ENCODE peak calls at places on chromosomes 5 and 9, in nine cellular contexts. One of them, this sample, is unnamed.

GRCh38 chr9:131228988-131229387 is 47.3 kb downstream of the FAM78A start:
- DNase-seq in effector memory CD4-positive, alpha-beta T cell: no peak
- DNase-seq in upper lobe of right lung: no peak
- DNase-seq in left ventricle myocardium inferior: no peak
- DNase-seq in WERI-Rb-1: no peak
- DNase-seq in GM23248: no peak
- DNase-seq in A549: no peak
- DNase-seq in Peyer's patch: no peak
- DNase-seq in CD8-positive, alpha-beta memory T cell: no peak
- DNase-seq in this sample: no peak

GRCh38 chr9:89390578-89390977 is 72.3 kb downstream of the SECISBP2 start:
- DNase-seq in effector memory CD4-positive, alpha-beta T cell: no peak
- DNase-seq in upper lobe of right lung: no peak
- DNase-seq in left ventricle myocardium inferior: no peak
- DNase-seq in WERI-Rb-1: no peak
- DNase-seq in GM23248: no peak
- DNase-seq in A549: no peak
- DNase-seq in Peyer's patch: no peak
- DNase-seq in CD8-positive, alpha-beta memory T cell: no peak
- DNase-seq in this sample: no peak

GRCh38 chr5:141870226-141870625 is 8.0 kb downstream of the PCDH1 start:
- DNase-seq in effector memory CD4-positive, alpha-beta T cell: no peak
- DNase-seq in upper lobe of right lung: peak; percentile 35
- DNase-seq in left ventricle myocardium inferior: peak; percentile 15
- DNase-seq in WERI-Rb-1: no peak
- DNase-seq in GM23248: no peak
- DNase-seq in A549: no peak
- DNase-seq in Peyer's patch: no peak
- DNase-seq in CD8-positive, alpha-beta memory T cell: no peak
- DNase-seq in this sample: no peak

GRCh38 chr5:760363-761205 is 23.9 kb downstream of the ZDHHC11B start:
- DNase-seq in effector memory CD4-positive, alpha-beta T cell: no peak
- DNase-seq in upper lobe of right lung: peak; percentile 56
- DNase-seq in left ventricle myocardium inferior: no peak
- DNase-seq in WERI-Rb-1: no peak
- DNase-seq in GM23248: no peak
- DNase-seq in A549: no peak
- DNase-seq in Peyer's patch: no peak
- DNase-seq in CD8-positive, alpha-beta memory T cell: no peak
- DNase-seq in this sample: no peak

GRCh38 chr9:100505564-100506159 is 32.7 kb downstream of the TMEFF1 start:
- DNase-seq in effector memory CD4-positive, alpha-beta T cell: peak; percentile 33
- DNase-seq in upper lobe of right lung: peak; percentile 79
- DNase-seq in left ventricle myocardium inferior: peak; percentile 51
- DNase-seq in WERI-Rb-1: peak; percentile 86
- DNase-seq in GM23248: peak; percentile 60
- DNase-seq in A549: peak; percentile 50
- DNase-seq in Peyer's patch: peak; percentile 51
- DNase-seq in CD8-positive, alpha-beta memory T cell: peak; percentile 1
- DNase-seq in this sample: no peak

GRCh38 chr9:79583957-79584654 is 12.3 kb downstream of the TLE4 start:
- DNase-seq in effector memory CD4-positive, alpha-beta T cell: no peak
- DNase-seq in upper lobe of right lung: peak; percentile 75
- DNase-seq in left ventricle myocardium inferior: peak; percentile 36
- DNase-seq in WERI-Rb-1: peak; percentile 83
- DNase-seq in GM23248: no peak
- DNase-seq in A549: no peak
- DNase-seq in Peyer's patch: peak; percentile 34
- DNase-seq in CD8-positive, alpha-beta memory T cell: no peak
- DNase-seq in this sample: no peak

GRCh38 chr5:110386782-110387181 is 339.7 kb downstream of the TMEM232 start:
- DNase-seq in effector memory CD4-positive, alpha-beta T cell: no peak
- DNase-seq in upper lobe of right lung: no peak
- DNase-seq in left ventricle myocardium inferior: no peak
- DNase-seq in WERI-Rb-1: peak; percentile 26
- DNase-seq in GM23248: peak; percentile 82
- DNase-seq in A549: no peak
- DNase-seq in Peyer's patch: no peak
- DNase-seq in CD8-positive, alpha-beta memory T cell: no peak
- DNase-seq in this sample: peak; percentile 4

GRCh38 chr9:108001219-108001618 is 511.6 kb upstream of the KLF4 start:
- DNase-seq in effector memory CD4-positive, alpha-beta T cell: no peak
- DNase-seq in upper lobe of right lung: no peak
- DNase-seq in left ventricle myocardium inferior: no peak
- DNase-seq in WERI-Rb-1: no peak
- DNase-seq in GM23248: no peak
- DNase-seq in A549: no peak
- DNase-seq in Peyer's patch: no peak
- DNase-seq in CD8-positive, alpha-beta memory T cell: no peak
- DNase-seq in this sample: no peak

GRCh38 chr5:23977996-23978395 is 470.6 kb downstream of the PRDM9 start:
- DNase-seq in effector memory CD4-positive, alpha-beta T cell: no peak
- DNase-seq in upper lobe of right lung: no peak
- DNase-seq in left ventricle myocardium inferior: no peak
- DNase-seq in WERI-Rb-1: peak; percentile 62
- DNase-seq in GM23248: peak; percentile 23
- DNase-seq in A549: no peak
- DNase-seq in Peyer's patch: no peak
- DNase-seq in CD8-positive, alpha-beta memory T cell: no peak
- DNase-seq in this sample: no peak

GRCh38 chr9:18260527-18260926 is 213.4 kb upstream of the ADAMTSL1 start:
- DNase-seq in effector memory CD4-positive, alpha-beta T cell: no peak
- DNase-seq in upper lobe of right lung: no peak
- DNase-seq in left ventricle myocardium inferior: no peak
- DNase-seq in WERI-Rb-1: no peak
- DNase-seq in GM23248: no peak
- DNase-seq in A549: no peak
- DNase-seq in Peyer's patch: no peak
- DNase-seq in CD8-positive, alpha-beta memory T cell: no peak
- DNase-seq in this sample: no peak

GRCh38 chr9:137021979-137022619 is 5.9 kb downstream of the ABCA2 start:
- DNase-seq in effector memory CD4-positive, alpha-beta T cell: peak; percentile 68
- DNase-seq in upper lobe of right lung: peak; percentile 81
- DNase-seq in left ventricle myocardium inferior: no peak
- DNase-seq in WERI-Rb-1: peak; percentile 84
- DNase-seq in GM23248: peak; percentile 85
- DNase-seq in A549: peak; percentile 54
- DNase-seq in Peyer's patch: peak; percentile 38
- DNase-seq in CD8-positive, alpha-beta memory T cell: peak; percentile 65
- DNase-seq in this sample: peak; percentile 95

GRCh38 chr9:33429256-33430080 is 17.9 kb downstream of the AQP3 start:
- DNase-seq in effector memory CD4-positive, alpha-beta T cell: no peak
- DNase-seq in upper lobe of right lung: no peak
- DNase-seq in left ventricle myocardium inferior: no peak
- DNase-seq in WERI-Rb-1: no peak
- DNase-seq in GM23248: peak; percentile 35
- DNase-seq in A549: no peak
- DNase-seq in Peyer's patch: no peak
- DNase-seq in CD8-positive, alpha-beta memory T cell: no peak
- DNase-seq in this sample: no peak

GRCh38 chr9:686381-686813 is 155.1 kb upstream of the DMRT1 start:
- DNase-seq in effector memory CD4-positive, alpha-beta T cell: no peak
- DNase-seq in upper lobe of right lung: no peak
- DNase-seq in left ventricle myocardium inferior: no peak
- DNase-seq in WERI-Rb-1: no peak
- DNase-seq in GM23248: peak; percentile 87
- DNase-seq in A549: no peak
- DNase-seq in Peyer's patch: no peak
- DNase-seq in CD8-positive, alpha-beta memory T cell: no peak
- DNase-seq in this sample: no peak

GRCh38 chr9:129495422-129496186 is 125.3 kb downstream of the C9orf50 start:
- DNase-seq in effector memory CD4-positive, alpha-beta T cell: peak; percentile 76
- DNase-seq in upper lobe of right lung: peak; percentile 97
- DNase-seq in left ventricle myocardium inferior: peak; percentile 97
- DNase-seq in WERI-Rb-1: peak; percentile 98
- DNase-seq in GM23248: peak; percentile 90
- DNase-seq in A549: peak; percentile 95
- DNase-seq in Peyer's patch: peak; percentile 77
- DNase-seq in CD8-positive, alpha-beta memory T cell: peak; percentile 75
- DNase-seq in this sample: peak; percentile 85

GRCh38 chr5:1184481-1184880 is 16.9 kb upstream of the SLC6A19 start:
- DNase-seq in effector memory CD4-positive, alpha-beta T cell: no peak
- DNase-seq in upper lobe of right lung: no peak
- DNase-seq in left ventricle myocardium inferior: peak; percentile 8
- DNase-seq in WERI-Rb-1: no peak
- DNase-seq in GM23248: no peak
- DNase-seq in A549: no peak
- DNase-seq in Peyer's patch: no peak
- DNase-seq in CD8-positive, alpha-beta memory T cell: no peak
- DNase-seq in this sample: no peak

GRCh38 chr5:168039485-168040005 is 251.9 kb upstream of the WWC1 start:
- DNase-seq in effector memory CD4-positive, alpha-beta T cell: no peak
- DNase-seq in upper lobe of right lung: no peak
- DNase-seq in left ventricle myocardium inferior: no peak
- DNase-seq in WERI-Rb-1: peak; percentile 43
- DNase-seq in GM23248: no peak
- DNase-seq in A549: no peak
- DNase-seq in Peyer's patch: no peak
- DNase-seq in CD8-positive, alpha-beta memory T cell: no peak
- DNase-seq in this sample: no peak

GRCh38 chr5:159430361-159431018 is 100.2 kb upstream of the IL12B start:
- DNase-seq in effector memory CD4-positive, alpha-beta T cell: no peak
- DNase-seq in upper lobe of right lung: no peak
- DNase-seq in left ventricle myocardium inferior: no peak
- DNase-seq in WERI-Rb-1: no peak
- DNase-seq in GM23248: no peak
- DNase-seq in A549: no peak
- DNase-seq in Peyer's patch: no peak
- DNase-seq in CD8-positive, alpha-beta memory T cell: no peak
- DNase-seq in this sample: no peak

GRCh38 chr9:87580941-87581438 is 83.3 kb downstream of the DAPK1 start:
- DNase-seq in effector memory CD4-positive, alpha-beta T cell: no peak
- DNase-seq in upper lobe of right lung: no peak
- DNase-seq in left ventricle myocardium inferior: no peak
- DNase-seq in WERI-Rb-1: no peak
- DNase-seq in GM23248: no peak
- DNase-seq in A549: no peak
- DNase-seq in Peyer's patch: no peak
- DNase-seq in CD8-positive, alpha-beta memory T cell: no peak
- DNase-seq in this sample: no peak

GRCh38 chr9:4510546-4511322 is 20.5 kb downstream of the SLC1A1 start:
- DNase-seq in effector memory CD4-positive, alpha-beta T cell: no peak
- DNase-seq in upper lobe of right lung: no peak
- DNase-seq in left ventricle myocardium inferior: no peak
- DNase-seq in WERI-Rb-1: no peak
- DNase-seq in GM23248: no peak
- DNase-seq in A549: no peak
- DNase-seq in Peyer's patch: no peak
- DNase-seq in CD8-positive, alpha-beta memory T cell: no peak
- DNase-seq in this sample: no peak

GRCh38 chr5:68007446-68007845 is 208.1 kb upstream of the PIK3R1 start:
- DNase-seq in effector memory CD4-positive, alpha-beta T cell: no peak
- DNase-seq in upper lobe of right lung: peak; percentile 68
- DNase-seq in left ventricle myocardium inferior: peak; percentile 65
- DNase-seq in WERI-Rb-1: no peak
- DNase-seq in GM23248: peak; percentile 81
- DNase-seq in A549: no peak
- DNase-seq in Peyer's patch: no peak
- DNase-seq in CD8-positive, alpha-beta memory T cell: no peak
- DNase-seq in this sample: no peak

GRCh38 chr5:52922384-52922783 is 66.8 kb upstream of the ITGA2 start:
- DNase-seq in effector memory CD4-positive, alpha-beta T cell: no peak
- DNase-seq in upper lobe of right lung: no peak
- DNase-seq in left ventricle myocardium inferior: no peak
- DNase-seq in WERI-Rb-1: no peak
- DNase-seq in GM23248: peak; percentile 76
- DNase-seq in A549: peak; percentile 7
- DNase-seq in Peyer's patch: no peak
- DNase-seq in CD8-positive, alpha-beta memory T cell: no peak
- DNase-seq in this sample: no peak
- H3K27ac ChIP-seq in effector memory CD4-positive, alpha-beta T cell: no peak overlapping the region
- H3K27ac ChIP-seq in upper lobe of right lung: no peak overlapping the region
- H3K27ac ChIP-seq in left ventricle myocardium inferior: no peak overlapping the region
- H3K27ac ChIP-seq in WERI-Rb-1: no peak overlapping the region
- H3K27ac ChIP-seq in GM23248: peak overlapping the region; percentile 17
- H3K27ac ChIP-seq in A549: no peak overlapping the region
- H3K27ac ChIP-seq in Peyer's patch: no peak overlapping the region
- H3K27ac ChIP-seq in CD8-positive, alpha-beta memory T cell: no peak overlapping the region
- H3K27ac ChIP-seq in this sample: no peak overlapping the region

DNA sequence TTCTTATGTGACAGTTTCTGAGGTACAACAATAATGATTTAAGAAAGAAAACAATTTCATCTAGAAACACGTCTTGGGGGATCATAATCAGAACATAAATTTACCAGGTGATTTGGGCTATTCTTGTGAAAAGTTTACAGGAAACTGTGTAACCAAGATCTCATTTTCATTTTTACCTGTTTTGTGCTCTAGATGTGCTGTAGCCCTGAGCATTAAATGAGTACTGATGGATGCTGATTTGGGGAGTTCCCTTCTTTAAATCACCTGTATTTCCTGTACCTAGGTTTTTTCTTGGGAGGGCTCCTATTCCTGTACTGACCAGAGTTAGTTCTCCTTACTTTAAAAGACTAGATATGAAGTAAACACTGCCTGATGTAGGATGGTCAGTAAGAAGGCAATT is 12.7 kb downstream of the MATR3 start:
- DNase-seq in effector memory CD4-positive, alpha-beta T cell: no peak
- DNase-seq in upper lobe of right lung: no peak
- DNase-seq in left ventricle myocardium inferior: no peak
- DNase-seq in WERI-Rb-1: no peak
- DNase-seq in GM23248: no peak
- DNase-seq in A549: no peak
- DNase-seq in Peyer's patch: no peak
- DNase-seq in CD8-positive, alpha-beta memory T cell: no peak
- DNase-seq in this sample: no peak
- H3K27ac ChIP-seq in effector memory CD4-positive, alpha-beta T cell: no peak overlapping the region
- H3K27ac ChIP-seq in upper lobe of right lung: no peak overlapping the region
- H3K27ac ChIP-seq in left ventricle myocardium inferior: no peak overlapping the region
- H3K27ac ChIP-seq in WERI-Rb-1: no peak overlapping the region
- H3K27ac ChIP-seq in GM23248: no peak overlapping the region
- H3K27ac ChIP-seq in A549: no peak overlapping the region
- H3K27ac ChIP-seq in Peyer's patch: no peak overlapping the region
- H3K27ac ChIP-seq in CD8-positive, alpha-beta memory T cell: no peak overlapping the region
- H3K27ac ChIP-seq in this sample: no peak overlapping the region

DNA sequence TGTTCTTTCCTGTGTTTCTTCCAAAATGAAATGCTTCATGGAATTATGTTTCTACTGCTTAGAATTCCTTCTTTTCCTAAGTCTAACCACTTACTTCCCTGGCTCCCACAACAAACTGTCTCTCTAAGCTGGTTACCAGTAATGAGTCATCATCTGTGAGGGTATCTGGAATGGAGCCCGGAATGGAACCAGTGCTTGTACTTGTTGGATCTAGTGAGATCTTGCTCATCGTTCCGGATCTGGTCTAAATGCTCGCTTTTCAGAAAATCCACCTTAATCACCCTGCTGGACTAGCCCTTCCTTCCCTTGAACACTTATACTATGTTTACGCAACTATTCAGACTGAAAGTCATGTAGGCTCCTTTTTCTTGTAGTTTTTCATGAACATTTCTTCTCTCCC is 184.8 kb downstream of the PBX3 start:
- DNase-seq in effector memory CD4-positive, alpha-beta T cell: no peak
- DNase-seq in upper lobe of right lung: no peak
- DNase-seq in left ventricle myocardium inferior: no peak
- DNase-seq in WERI-Rb-1: no peak
- DNase-seq in GM23248: peak; percentile 99
- DNase-seq in A549: peak; percentile 18
- DNase-seq in Peyer's patch: no peak
- DNase-seq in CD8-positive, alpha-beta memory T cell: no peak
- DNase-seq in this sample: no peak
- H3K27ac ChIP-seq in effector memory CD4-positive, alpha-beta T cell: no peak overlapping the region
- H3K27ac ChIP-seq in upper lobe of right lung: no peak overlapping the region
- H3K27ac ChIP-seq in left ventricle myocardium inferior: no peak overlapping the region
- H3K27ac ChIP-seq in WERI-Rb-1: no peak overlapping the region
- H3K27ac ChIP-seq in GM23248: peak overlapping the region; percentile 72
- H3K27ac ChIP-seq in A549: no peak overlapping the region
- H3K27ac ChIP-seq in Peyer's patch: peak overlapping the region; percentile 4
- H3K27ac ChIP-seq in CD8-positive, alpha-beta memory T cell: no peak overlapping the region
- H3K27ac ChIP-seq in this sample: no peak overlapping the region

GRCh38 chr9:74753650-74754049 is 134.1 kb downstream of the TRPM6 start:
- DNase-seq in effector memory CD4-positive, alpha-beta T cell: no peak
- DNase-seq in upper lobe of right lung: no peak
- DNase-seq in left ventricle myocardium inferior: no peak
- DNase-seq in WERI-Rb-1: peak; percentile 30
- DNase-seq in GM23248: no peak
- DNase-seq in A549: no peak
- DNase-seq in Peyer's patch: no peak
- DNase-seq in CD8-positive, alpha-beta memory T cell: no peak
- DNase-seq in this sample: no peak
- H3K27ac ChIP-seq in effector memory CD4-positive, alpha-beta T cell: no peak overlapping the region
- H3K27ac ChIP-seq in upper lobe of right lung: no peak overlapping the region
- H3K27ac ChIP-seq in left ventricle myocardium inferior: no peak overlapping the region
- H3K27ac ChIP-seq in WERI-Rb-1: no peak overlapping the region
- H3K27ac ChIP-seq in GM23248: no peak overlapping the region
- H3K27ac ChIP-seq in A549: no peak overlapping the region
- H3K27ac ChIP-seq in Peyer's patch: no peak overlapping the region
- H3K27ac ChIP-seq in CD8-positive, alpha-beta memory T cell: no peak overlapping the region
- H3K27ac ChIP-seq in this sample: no peak overlapping the region